ENCODE peak calls at places on chromosomes 12 and 14, in five cellular contexts. U, A, I, R and O are unnamed samples.

GRCh38 chr14:100902295-100902694 is 1.2 kb downstream of the RTL1 start:
- DNase-seq in U (peak), R (no peak), A (peak), I (no peak), O (no peak)

GRCh38 chr14:71438684-71439083 is 493.5 kb upstream of the RGS6 start:
- DNase-seq in U (no peak), I (no peak), A (no peak), R (no peak), O (no peak)

GRCh38 chr14:73616831-73617230 is 4.5 kb downstream of the ACOT6 start:
- DNase-seq in I (no peak), U (peak), R (no peak), A (no peak), O (no peak)

GRCh38 chr12:47828967-47829482 is 9.3 kb upstream of the HDAC7 start:
- DNase-seq in U (no peak), A (no peak), R (peak), I (peak), O (peak)

GRCh38 chr12:80412343-80412953 is 31.6 kb upstream of the PTPRQ start:
- DNase-seq in U (peak), A (peak), I (no peak), R (no peak), O (no peak)

GRCh38 chr12:110717037-110717436 is 25.7 kb downstream of the PPP1CC start:
- DNase-seq in U (no peak), I (no peak), R (no peak), A (no peak), O (no peak)

GRCh38 chr12:115577401-115577800 is 700.1 kb downstream of the MED13L start:
- DNase-seq in R (no peak), A (no peak), U (no peak), I (no peak), O (no peak)

GRCh38 chr14:51180577-51180976 is 59.5 kb upstream of the TMX1 start:
- DNase-seq in A (peak), I (no peak), R (no peak), U (no peak), O (no peak)

GRCh38 chr12:99087278-99087677 is 442.2 kb downstream of the APAF1 start:
- DNase-seq in A (no peak), U (peak), I (no peak), R (no peak), O (no peak)

GRCh38 chr14:54105898-54106297 is 149.3 kb upstream of the BMP4 start:
- DNase-seq in R (no peak), I (no peak), U (no peak), A (no peak), O (no peak)

GRCh38 chr14:76463105-76463504 is 87.2 kb downstream of the ESRRB start:
- DNase-seq in I (no peak), A (no peak), R (no peak), U (no peak), O (no peak)

GRCh38 chr12:56763753-56764657 is 881 bp downstream of the HSD17B6 start:
- DNase-seq in A (no peak), I (no peak), U (no peak), R (no peak), O (no peak)

GRCh38 chr12:54759751-54760150 is 94.6 kb upstream of the MUCL1 start:
- DNase-seq in U (peak), A (peak), R (no peak), I (no peak), O (no peak)

GRCh38 chr12:75781532-75782046 is 250.0 kb downstream of the PHLDA1 start:
- DNase-seq in U (no peak), A (no peak), I (no peak), R (no peak), O (no peak)

GRCh38 chr12:14982986-14983385 is 10.1 kb downstream of the PDE6H start:
- DNase-seq in I (no peak), A (no peak), U (no peak), R (no peak), O (no peak)

GRCh38 chr12:45105996-45106395 is 55.1 kb upstream of the DBX2 start:
- DNase-seq in A (no peak), I (no peak), U (no peak), R (no peak), O (no peak)

GRCh38 chr12:86376052-86376451 is 119.9 kb upstream of the MGAT4C start:
- DNase-seq in R (no peak), I (no peak), U (peak), A (no peak), O (no peak)

GRCh38 chr12:121611306-121611705 is 15.0 kb upstream of the ORAI1 start:
- DNase-seq in U (no peak), I (peak), A (peak), R (peak), O (no peak)

GRCh38 chr12:45674583-45674982 is 54.9 kb upstream of the ARID2 start:
- DNase-seq in A (no peak), U (no peak), R (no peak), I (peak), O (peak)

GRCh38 chr12:54225666-54226065 is 36.9 kb upstream of the SMUG1 start:
- DNase-seq in R (no peak), A (no peak), U (no peak), I (no peak), O (no peak)

DNA sequence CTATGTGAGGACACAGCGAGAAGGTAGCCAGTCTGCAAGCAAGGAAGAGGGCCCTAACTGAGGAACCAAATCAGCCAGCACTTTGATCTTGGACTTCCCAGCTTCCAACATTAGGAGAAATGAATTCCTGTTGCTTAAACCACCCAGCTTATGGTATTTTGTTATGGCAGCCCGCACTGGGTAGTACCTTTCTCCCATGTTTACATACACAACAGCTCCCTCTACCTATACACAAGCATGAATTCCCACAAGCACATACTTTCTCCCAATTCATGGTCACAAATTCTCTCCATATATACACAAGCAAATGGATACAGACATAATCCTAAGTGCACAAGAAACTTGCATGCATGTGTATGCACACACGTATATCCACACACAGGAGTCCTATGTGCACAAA is 7.4 kb downstream of the ITGB7 start:
- DNase-seq in U (no peak), I (no peak), A (no peak), R (no peak), O (no peak)
- H3K27ac ChIP-seq in U (no peak), I (no peak), A (peak), R (no peak), O (no peak)

DNA sequence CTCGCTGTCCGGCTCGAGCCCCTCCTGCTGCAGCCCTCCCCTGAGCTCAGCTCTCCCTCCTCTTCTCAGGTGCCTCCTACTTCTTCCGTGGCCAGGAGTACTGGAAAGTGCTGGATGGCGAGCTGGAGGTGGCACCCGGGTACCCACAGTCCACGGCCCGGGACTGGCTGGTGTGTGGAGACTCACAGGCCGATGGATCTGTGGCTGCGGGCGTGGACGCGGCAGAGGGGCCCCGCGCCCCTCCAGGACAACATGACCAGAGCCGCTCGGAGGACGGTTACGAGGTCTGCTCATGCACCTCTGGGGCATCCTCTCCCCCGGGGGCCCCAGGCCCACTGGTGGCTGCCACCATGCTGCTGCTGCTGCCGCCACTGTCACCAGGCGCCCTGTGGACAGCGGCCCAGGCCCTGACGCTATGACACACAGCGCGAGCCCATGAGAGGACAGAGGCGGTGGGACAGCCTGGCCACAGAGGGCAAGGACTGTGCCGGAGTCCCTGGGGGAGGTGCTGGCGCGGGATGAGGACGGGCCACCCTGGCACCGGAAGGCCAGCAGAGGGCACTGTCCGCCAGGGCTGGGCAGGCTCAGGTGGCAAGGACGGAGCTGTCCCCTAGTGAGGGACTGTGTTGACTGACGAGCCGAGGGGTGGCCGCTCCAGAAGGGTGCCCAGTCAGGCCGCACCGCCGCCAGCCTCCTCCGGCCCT is 22.8 kb downstream of the MMP17 start:
- DNase-seq in U (peak), I (no peak), A (peak), R (no peak), O (peak)
- TF ChIP-seq CTCF in U (peak), I (peak), A (peak), R (peak), O (peak)

DNA sequence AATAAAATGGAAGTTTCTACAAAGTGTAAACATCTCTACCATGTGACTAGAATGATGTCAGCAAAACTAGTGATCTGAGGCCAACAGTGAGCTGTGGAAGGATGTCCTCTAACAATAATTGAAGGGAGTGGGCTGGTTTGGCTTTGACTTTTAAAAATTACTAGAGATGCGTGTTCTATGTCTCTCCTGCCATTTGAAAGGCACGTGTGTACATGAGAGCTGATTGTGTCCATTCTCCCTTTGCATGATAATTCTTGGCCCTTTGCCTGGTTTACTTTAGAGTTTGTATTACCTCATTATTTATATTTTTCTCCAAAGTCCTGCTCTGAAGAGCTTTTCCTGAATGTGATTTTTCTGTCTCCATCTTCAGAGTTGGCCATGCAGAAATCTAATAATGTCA is 154.1 kb upstream of the PDE3A start:
- DNase-seq in I (no peak), R (no peak), U (no peak), A (no peak), O (no peak)
- H3K4me3 ChIP-seq in I (no peak), R (no peak), U (no peak), A (no peak), O (no peak)

DNA sequence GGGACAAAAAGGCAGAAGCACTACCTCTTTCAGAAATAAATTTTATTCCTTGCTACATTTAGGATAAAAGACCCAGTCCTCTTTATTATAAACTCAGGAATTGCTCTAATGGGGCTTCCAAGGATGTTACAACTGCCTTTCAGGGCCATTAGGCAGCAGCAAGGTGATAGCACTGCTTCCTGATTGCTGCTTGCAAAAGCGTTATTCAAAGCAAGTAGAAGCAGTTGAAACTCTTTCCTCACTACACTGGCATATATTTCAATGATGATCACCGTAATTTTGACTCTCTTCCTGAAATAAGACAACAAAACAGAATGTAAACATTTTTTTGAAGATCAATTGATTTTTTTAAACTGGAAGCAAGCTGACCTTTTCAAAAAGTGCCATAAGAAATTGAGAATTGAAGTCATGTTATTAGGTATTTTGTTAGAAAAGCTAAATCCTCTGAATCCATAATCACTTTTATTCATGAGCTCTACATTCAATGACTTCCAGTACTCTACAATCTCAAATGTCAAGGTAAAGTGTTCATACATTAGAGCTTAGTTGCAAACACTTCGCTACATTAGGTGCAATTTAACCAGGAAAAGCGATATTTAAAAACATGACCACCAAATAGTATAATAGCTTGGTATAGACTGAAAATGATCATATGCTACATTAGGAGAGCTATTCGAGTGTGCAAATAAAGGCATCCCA is 233.4 kb upstream of the SYT10 start:
- DNase-seq in U (no peak), A (no peak), R (no peak), I (no peak), O (no peak)
- H3K27ac ChIP-seq in U (no peak), A (no peak), R (no peak), I (no peak), O (no peak)

DNA sequence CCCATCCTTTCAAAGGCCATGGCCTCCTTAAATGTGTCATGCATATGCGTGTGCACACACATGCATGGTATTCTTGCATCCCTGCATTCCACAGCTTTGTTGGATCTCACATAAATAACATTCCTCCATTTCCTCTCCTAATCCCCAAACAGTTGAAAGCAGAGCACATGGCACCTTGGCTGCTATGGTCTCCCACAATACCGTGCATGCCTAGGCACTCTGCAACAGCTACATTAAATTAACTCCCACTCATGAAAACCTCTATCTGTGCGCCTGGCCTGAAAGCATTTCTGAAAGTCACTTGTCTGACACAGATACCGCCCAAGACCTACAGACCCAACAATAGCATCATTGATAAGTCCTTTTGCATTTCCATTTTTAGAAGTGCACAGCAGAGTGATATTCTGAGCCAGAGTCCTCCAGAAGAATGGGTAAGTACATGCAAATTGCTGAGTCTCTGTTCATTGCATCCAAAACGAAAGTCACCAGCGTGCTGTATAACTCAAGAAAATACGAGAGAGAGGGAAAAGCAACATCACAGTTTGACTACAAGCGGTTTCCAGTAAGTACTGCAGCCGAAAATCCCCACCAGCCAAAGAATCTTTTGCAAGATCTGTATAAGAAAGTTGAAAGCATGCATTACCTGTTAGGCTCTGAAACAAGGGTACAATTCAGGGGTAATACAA is 436 bp downstream of the ASB2 start:
- DNase-seq in U (no peak), I (no peak), A (peak), R (peak), O (no peak)
- TF ChIP-seq CTCF in U (no peak), I (no peak), A (peak), R (peak), O (no peak)

GRCh38 chr12:1532367-1532752 is 62.0 kb downstream of the FBXL14 start:
- DNase-seq in A (no peak), I (no peak), R (no peak), U (no peak), O (no peak)

GRCh38 chr12:1531654-1532366 is 62.6 kb downstream of the FBXL14 start:
- DNase-seq in U (no peak), R (no peak), A (no peak), I (no peak), O (no peak)

GRCh38 chr12:1533602-1534304 is 60.6 kb downstream of the FBXL14 start:
- DNase-seq in U (no peak), R (no peak), I (no peak), A (peak), O (no peak)

GRCh38 chr12:1532796-1533195 is 61.6 kb downstream of the FBXL14 start:
- DNase-seq in A (no peak), R (no peak), U (no peak), I (no peak), O (no peak)

DNA sequence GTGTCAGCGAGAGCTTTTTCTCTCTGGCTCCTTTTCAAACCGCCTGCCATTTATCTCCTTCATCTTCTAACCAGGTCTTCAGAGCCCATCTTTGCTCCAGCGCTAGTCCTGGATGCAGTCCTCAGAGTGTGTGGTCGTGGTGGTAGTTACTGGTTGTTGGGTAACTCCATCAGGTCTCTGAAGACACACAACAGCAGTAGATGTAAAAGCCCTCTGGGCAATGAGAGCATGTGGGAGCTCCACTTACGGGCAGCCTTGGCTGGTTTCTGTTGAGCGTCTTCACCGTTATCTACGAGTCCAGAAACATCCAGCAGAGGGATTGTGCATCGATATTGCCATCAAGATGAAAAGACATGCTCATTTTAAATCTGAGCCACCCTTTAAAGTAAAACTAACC is 61.2 kb downstream of the FBXL14 start:
- DNase-seq in U (no peak), A (peak), R (no peak), I (no peak), O (no peak)
- H3K4me3 ChIP-seq in U (no peak), A (peak), R (no peak), I (no peak), O (no peak)

GRCh38 chr12:95201056-95201670 is 16.1 kb downstream of the FGD6 start:
- DNase-seq in U (no peak), I (no peak), A (no peak), R (no peak), O (no peak)
- H3K27ac ChIP-seq in U (no peak), I (peak), A (no peak), R (no peak), O (no peak)

GRCh38 chr14:104723651-104724406 is at the start of gene ADSS1:
- DNase-seq in U (peak), A (peak), I (peak), R (peak), O (peak)

GRCh38 chr14:104724981-104725771 is 1.1 kb downstream of the ADSS1 start:
- DNase-seq in U (peak), I (peak), A (no peak), R (peak), O (peak)

GRCh38 chr14:104724407-104724980 is 465 bp downstream of the ADSS1 start:
- DNase-seq in U (no peak), I (peak), A (no peak), R (peak), O (peak)

GRCh38 chr14:104721704-104722431 is 2.2 kb upstream of the ADSS1 start:
- DNase-seq in R (peak), I (no peak), A (no peak), U (no peak), O (peak)

GRCh38 chr14:104722938-104723650 is 935 bp upstream of the ADSS1 start:
- DNase-seq in U (no peak), R (no peak), A (no peak), I (no peak), O (no peak)
- TF ChIP-seq CTCF in U (no peak), R (no peak), A (no peak), I (no peak), O (no peak)